ENCODE peak calls at places on chromosomes 5 and 9, in four cellular contexts. R is fibroblast of lung, N is lower lobe of right lung, B is sigmoid colon. Q is an unnamed sample.

GRCh38 chr9:98860871-98861293 is 53.4 kb downstream of the GALNT12 start:
- DNase-seq in R (peak), N (no peak), B (peak), Q (peak)

GRCh38 chr5:116970318-116970717 is 395.7 kb upstream of the SEMA6A start:
- DNase-seq in R (no peak), N (no peak), B (no peak), Q (no peak)

GRCh38 chr9:129197978-129198736 is 20.1 kb upstream of the IER5L start:
- DNase-seq in R (peak), N (no peak), B (peak), Q (no peak)

GRCh38 chr5:43567967-43568366 is 11.1 kb upstream of the PAIP1 start:
- DNase-seq in R (no peak), N (no peak), B (no peak), Q (no peak)

GRCh38 chr9:104078596-104078995 is 15.5 kb upstream of the SMC2 start:
- DNase-seq in R (no peak), N (no peak), B (no peak), Q (no peak)

GRCh38 chr9:114096041-114096511 is 3.0 kb downstream of the KIF12 start:
- DNase-seq in R (no peak), N (no peak), B (peak), Q (no peak)

GRCh38 chr9:92289708-92290390 is 3.6 kb downstream of the IARS1 start:
- DNase-seq in R (peak), N (no peak), B (no peak), Q (no peak)

GRCh38 chr5:100846722-100847121 is 56.4 kb downstream of the ST8SIA4 start:
- DNase-seq in R (no peak), N (no peak), B (no peak), Q (no peak)

GRCh38 chr9:137085918-137086530 is 761 bp upstream of the MAN1B1 start:
- DNase-seq in R (peak), N (peak), B (no peak), Q (no peak)

GRCh38 chr5:58926549-58926948 is 343.7 kb downstream of the RAB3C start:
- DNase-seq in R (no peak), N (no peak), B (no peak), Q (no peak)

GRCh38 chr5:115586525-115587146 is 15.6 kb downstream of the TICAM2 start:
- DNase-seq in R (peak), N (no peak), B (no peak), Q (no peak)

GRCh38 chr5:76691470-76692273 is 24.3 kb upstream of the F2R start:
- DNase-seq in R (peak), N (no peak), B (no peak), Q (no peak)

GRCh38 chr5:34053133-34053532 is 10.1 kb upstream of the C1QTNF3 start:
- DNase-seq in R (peak), N (no peak), B (no peak), Q (no peak)

GRCh38 chr9:111178361-111179043 is 140.2 kb upstream of the LPAR1 start:
- DNase-seq in R (peak), N (no peak), B (no peak), Q (no peak)

GRCh38 chr5:98308960-98309359 is 464.5 kb upstream of the RGMB start:
- DNase-seq in R (peak), N (no peak), B (no peak), Q (no peak)

GRCh38 chr5:111168608-111169007 is 55.6 kb upstream of the CAMK4 start:
- DNase-seq in R (no peak), N (no peak), B (no peak), Q (no peak)

GRCh38 chr9:15873573-15874177 is 320.8 kb downstream of the CCDC171 start:
- DNase-seq in R (peak), N (no peak), B (no peak), Q (no peak)

GRCh38 chr9:83537331-83538171 is 650 bp downstream of the FRMD3 start:
- DNase-seq in R (peak), N (no peak), B (no peak), Q (no peak)

GRCh38 chr5:148856424-148856823 is 30.0 kb downstream of the ADRB2 start:
- DNase-seq in R (no peak), N (no peak), B (no peak), Q (no peak)

GRCh38 chr5:15807861-15808260 is 307.9 kb downstream of the FBXL7 start:
- DNase-seq in R (peak), N (no peak), B (no peak), Q (no peak)

GRCh38 chr5:110790673-110791072 is 51.9 kb downstream of the SLC25A46 start:
- DNase-seq in R (peak), N (no peak), B (no peak), Q (no peak)

GRCh38 chr9:3578786-3579185 is 53.0 kb upstream of the RFX3 start:
- DNase-seq in R (peak), N (no peak), B (no peak), Q (no peak)

GRCh38 chr5:1354491-1355033 is 9.7 kb upstream of the CLPTM1L start:
- DNase-seq in R (no peak), N (no peak), B (no peak), Q (no peak)

GRCh38 chr9:136694163-136694864 is 7.1 kb upstream of the AGPAT2 start:
- DNase-seq in R (no peak), N (peak), B (no peak), Q (no peak)

DNA sequence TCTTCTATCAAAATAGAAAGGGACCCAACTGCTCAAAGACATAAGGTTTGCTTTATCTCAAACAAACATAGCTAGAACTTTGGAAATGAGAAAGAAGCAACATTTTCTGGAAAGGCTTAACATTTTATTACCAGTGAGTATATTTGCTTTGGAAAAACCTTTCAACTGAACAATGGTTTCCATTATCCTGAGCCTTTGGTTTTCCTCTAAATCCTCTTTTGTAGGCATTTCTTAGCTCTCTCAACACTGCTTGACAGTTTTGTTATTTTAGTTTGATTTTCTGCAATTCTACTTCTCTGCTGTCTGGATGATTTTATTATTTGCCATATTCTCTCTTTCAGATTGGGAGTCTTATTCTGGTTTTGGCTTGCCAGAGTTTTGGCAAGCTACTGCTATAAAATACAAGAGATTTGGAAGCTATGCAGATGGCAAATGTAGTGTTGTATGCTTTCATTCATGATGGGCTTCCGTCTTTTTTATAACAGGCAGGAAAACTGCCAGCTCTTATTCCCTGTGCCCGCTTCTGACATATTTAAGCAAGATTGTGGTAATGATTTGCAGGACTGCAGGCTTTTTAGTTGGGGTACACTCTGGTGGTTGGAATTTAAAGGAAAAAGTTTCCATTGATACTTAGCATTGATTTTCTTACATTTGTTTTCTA is 734.8 kb downstream of the DTWD2 start:
- DNase-seq in R (no peak), N (no peak), B (no peak), Q (no peak)
- H3K27ac ChIP-seq in R (no peak), N (no peak), B (no peak), Q (no peak)

DNA sequence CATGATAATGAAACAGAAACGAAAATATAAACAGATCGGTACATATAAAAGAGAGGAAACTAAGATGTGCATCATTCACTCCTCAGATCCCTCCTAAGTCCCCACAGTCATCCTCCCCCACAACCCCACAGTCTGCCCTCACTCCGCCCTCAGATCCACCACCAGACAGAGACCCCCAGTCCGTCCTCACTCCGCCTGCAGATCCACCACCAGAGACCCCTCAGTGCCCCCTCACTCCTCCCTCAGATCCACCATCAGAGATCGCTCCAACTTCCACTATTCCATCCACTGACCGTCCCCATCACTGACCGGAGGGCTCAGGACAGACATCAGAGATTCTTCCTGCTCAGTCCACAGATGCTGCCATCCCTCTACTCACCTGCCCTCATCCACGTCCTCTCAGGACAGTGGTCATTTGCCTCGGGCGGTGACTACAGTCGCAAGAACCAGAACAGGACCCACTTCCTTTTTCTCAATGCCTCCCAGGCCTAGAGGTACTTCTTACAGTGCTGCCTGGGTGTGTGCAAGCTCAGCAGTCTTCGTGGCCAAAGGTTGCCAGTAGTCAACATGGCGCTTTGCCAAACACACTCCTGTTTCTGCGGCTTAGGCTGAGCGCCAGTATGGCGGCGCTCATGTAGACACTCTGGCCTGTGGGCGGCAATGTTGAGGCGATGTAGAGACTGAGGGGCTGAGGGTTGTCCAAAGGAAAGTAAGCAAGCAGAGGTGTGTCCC is 8.3 kb upstream of the SPATA31C1 start:
- DNase-seq in R (no peak), N (peak), B (no peak), Q (no peak)
- TF ChIP-seq CTCF in R (no peak), N (no peak), B (no peak), Q (no peak)

GRCh38 chr5:150137997-150138396 is 17.6 kb downstream of the PDGFRB start:
- DNase-seq in R (peak), N (no peak), B (no peak), Q (no peak)

GRCh38 chr5:150138551-150139265 is 16.9 kb downstream of the PDGFRB start:
- DNase-seq in R (peak), N (no peak), B (no peak), Q (peak)

GRCh38 chr5:150136841-150137167 is 18.8 kb downstream of the PDGFRB start:
- DNase-seq in R (no peak), N (no peak), B (no peak), Q (no peak)

GRCh38 chr5:150136290-150136689 is 19.4 kb downstream of the PDGFRB start:
- DNase-seq in R (no peak), N (no peak), B (no peak), Q (no peak)

GRCh38 chr5:150137168-150137957 is 18.3 kb downstream of the PDGFRB start:
- DNase-seq in R (peak), N (no peak), B (no peak), Q (no peak)
- H3K27ac ChIP-seq in R (peak), N (peak), B (peak), Q (peak)

GRCh38 chr5:57173318-57174127 is at the start of gene GPBP1:
- DNase-seq in R (peak), N (peak), B (peak), Q (peak)
- TF ChIP-seq CTCF in R (no peak), N (no peak), B (no peak), Q (no peak)

DNA sequence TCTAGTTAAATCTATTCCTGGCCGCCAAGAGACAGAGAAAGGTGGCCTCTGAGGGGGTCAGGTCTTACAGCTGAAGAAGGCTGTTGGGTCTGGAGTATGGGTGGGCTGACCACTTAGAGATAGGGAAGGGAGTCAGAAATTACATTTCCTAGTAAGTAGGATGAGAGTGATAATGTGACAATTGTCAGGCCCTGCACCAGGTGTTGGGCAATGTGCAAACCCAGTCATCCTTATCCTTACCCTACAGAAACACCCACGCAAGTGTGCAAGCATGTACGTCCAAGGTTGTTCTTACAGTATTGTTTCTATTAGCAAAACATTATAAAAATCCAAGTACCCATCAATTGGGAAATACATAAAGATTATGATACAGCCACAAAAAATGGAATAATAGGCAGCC is 9.5 kb downstream of the SPAAR start:
- DNase-seq in R (no peak), N (no peak), B (no peak), Q (no peak)
- H3K27ac ChIP-seq in R (no peak), N (no peak), B (peak), Q (no peak)

GRCh38 chr9:20683351-20684034 is 566 bp upstream of the FOCAD start:
- DNase-seq in R (peak), N (peak), B (peak), Q (peak)

GRCh38 chr9:20684865-20685696 is 1.0 kb downstream of the FOCAD start:
- DNase-seq in R (peak), N (no peak), B (no peak), Q (no peak)

GRCh38 chr9:20681467-20681866 is 2.6 kb upstream of the FOCAD start:
- DNase-seq in R (no peak), N (no peak), B (no peak), Q (no peak)

GRCh38 chr9:20685769-20686168 is 1.7 kb downstream of the FOCAD start:
- DNase-seq in R (no peak), N (no peak), B (no peak), Q (no peak)

GRCh38 chr9:20684035-20684864 is at the start of gene FOCAD:
- DNase-seq in R (peak), N (peak), B (peak), Q (peak)
- TF ChIP-seq CTCF in R (no peak), N (no peak), B (no peak), Q (no peak)

GRCh38 chr9:126502417-126503332 is 111.1 kb upstream of the LMX1B start:
- DNase-seq in R (no peak), N (peak), B (peak), Q (no peak)
- H3K27ac ChIP-seq in R (no peak), N (no peak), B (no peak), Q (no peak)

GRCh38 chr5:55231476-55232193 is 1.8 kb downstream of the CCNO start:
- DNase-seq in R (peak), N (peak), B (no peak), Q (no peak)
- TF ChIP-seq CTCF in R (no peak), N (no peak), B (no peak), Q (no peak)

DNA sequence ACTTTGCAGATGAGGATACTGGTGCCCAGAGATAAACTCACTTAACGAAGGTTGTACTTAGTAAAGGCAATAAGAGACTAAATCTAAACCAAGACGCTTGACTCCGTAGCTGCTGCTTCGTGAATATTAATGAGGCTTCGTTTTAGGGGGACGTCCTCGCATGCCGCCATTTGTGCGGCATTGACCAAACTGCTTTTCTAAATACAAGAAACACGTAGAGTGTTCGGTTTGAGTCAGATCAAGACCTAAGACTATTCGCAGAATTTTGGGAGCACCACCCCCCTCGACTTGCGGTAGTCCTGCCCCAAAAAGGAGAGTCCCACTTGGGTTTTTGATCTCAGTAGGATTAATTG is 1.1 kb downstream of the NPM1 start:
- DNase-seq in R (peak), N (peak), B (no peak), Q (no peak)
- H3K27ac ChIP-seq in R (peak), N (no peak), B (peak), Q (no peak)